ENCODE peak calls at places on chromosomes 1 and 21, in seven cellular contexts. N is GM12865, L is astrocyte of the spinal cord, O is NB4, P is HL-60, G is endothelial cell, T is WERI-Rb-1. Z is an unnamed sample.
A peak's percentile ranks its signal among the peaks of the same experiment; 100 is the strongest.

GRCh38 chr1:93672069-93672468 is 9.6 kb downstream of the BCAR3 start:
- DNase-seq in T (no peak), G (no peak), L (peak; percentile 87), O (no peak), P (no peak), N (peak; percentile 24), Z (no peak)

GRCh38 chr1:162674018-162674608 is 41.8 kb downstream of the DDR2 start:
- DNase-seq in O (no peak), G (no peak), T (no peak), L (no peak), N (no peak), P (no peak), Z (no peak)

GRCh38 chr1:171245458-171246064 is 2.7 kb upstream of the FMO1 start:
- DNase-seq in P (peak; percentile 41), N (peak; percentile 45), G (peak; percentile 42), L (peak; percentile 48), T (peak; percentile 60), O (peak; percentile 38), Z (no peak)

GRCh38 chr1:200409203-200409760 is 554 bp downstream of the ZNF281 start:
- DNase-seq in G (peak; percentile 47), N (peak; percentile 54), O (peak; percentile 61), T (peak; percentile 69), L (peak; percentile 57), P (peak; percentile 5), Z (no peak)

GRCh38 chr1:25028910-25029599 is 99.0 kb upstream of the RUNX3 start:
- DNase-seq in G (no peak), O (peak; percentile 71), T (no peak), P (peak; percentile 42), N (peak; percentile 86), L (no peak), Z (no peak)

GRCh38 chr1:178238722-178239510 is 145.0 kb downstream of the RASAL2 start:
- DNase-seq in L (peak; percentile 97), P (no peak), N (no peak), T (no peak), G (no peak), O (peak; percentile 42), Z (no peak)

GRCh38 chr1:81237531-81238528 is 562.9 kb upstream of the ADGRL2 start:
- DNase-seq in L (no peak), G (no peak), N (peak; percentile 24), O (no peak), P (peak; percentile 47), T (peak; percentile 42), Z (no peak)

GRCh38 chr1:116956378-116956777 is 45.2 kb upstream of the CD101 start:
- DNase-seq in N (no peak), G (no peak), L (no peak), O (no peak), P (no peak), T (no peak), Z (no peak)

GRCh38 chr1:197838836-197839235 is 63.6 kb upstream of the DENND1B start:
- DNase-seq in L (peak; percentile 68), O (peak; percentile 79), N (no peak), P (no peak), T (no peak), G (no peak), Z (no peak)

DNA sequence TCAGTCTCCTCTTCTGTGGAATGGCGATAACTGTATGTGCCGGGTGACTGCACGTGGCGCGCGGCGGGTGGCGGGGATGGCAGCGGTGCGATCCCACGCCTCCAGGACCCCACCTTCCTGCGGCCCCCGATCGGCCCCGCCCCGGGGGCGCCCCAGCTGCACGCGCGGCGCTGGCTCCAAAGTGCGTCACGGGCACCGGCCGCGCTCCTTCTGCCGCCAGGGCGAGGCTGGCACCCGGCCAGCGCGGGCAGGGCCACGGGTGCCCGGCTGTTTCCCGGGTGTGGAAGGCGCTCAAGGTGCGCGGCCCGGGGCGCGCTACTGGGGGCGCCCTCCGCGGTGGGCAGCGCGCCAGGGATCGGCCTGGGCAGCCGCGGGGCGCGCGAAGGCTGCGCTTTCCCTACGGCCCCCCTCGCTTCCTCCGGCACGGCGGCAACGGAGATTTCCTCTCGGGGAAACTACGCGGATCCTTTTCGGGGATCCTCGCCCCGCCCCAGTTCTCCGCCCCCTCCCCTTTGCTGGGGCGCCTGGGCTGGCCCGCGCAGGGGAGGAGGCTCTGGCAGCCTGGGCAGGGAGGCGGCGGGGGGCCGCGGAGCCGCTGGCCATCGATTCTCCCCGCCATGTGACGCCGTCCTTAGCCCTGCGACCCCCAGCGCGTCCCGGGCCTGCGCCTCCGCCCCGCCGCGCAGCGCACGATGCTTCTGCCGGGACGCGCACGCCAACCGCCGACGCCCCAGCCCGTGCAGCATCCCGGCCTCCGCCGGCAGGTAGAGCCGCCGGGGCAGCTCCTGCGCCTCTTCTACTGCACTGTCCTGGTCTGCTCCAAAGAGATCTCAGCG is at the start of gene EVA1C:
- DNase-seq in G (peak; percentile 20), O (no peak), T (no peak), L (peak; percentile 19), N (no peak), P (no peak), Z (no peak)
- TF ChIP-seq CTCF in G (no peak), O (no peak), T (peak; percentile 16), L (no peak), N (no peak), P (no peak), Z (no peak)

GRCh38 chr1:75641325-75641724 is 30.4 kb upstream of the SLC44A5 start:
- DNase-seq in P (peak; percentile 26), N (no peak), L (no peak), T (no peak), O (peak; percentile 6), G (no peak), Z (no peak)

GRCh38 chr1:75643460-75643859 is 32.5 kb upstream of the SLC44A5 start:
- DNase-seq in G (no peak), L (no peak), O (no peak), N (no peak), T (no peak), P (no peak), Z (no peak)

DNA sequence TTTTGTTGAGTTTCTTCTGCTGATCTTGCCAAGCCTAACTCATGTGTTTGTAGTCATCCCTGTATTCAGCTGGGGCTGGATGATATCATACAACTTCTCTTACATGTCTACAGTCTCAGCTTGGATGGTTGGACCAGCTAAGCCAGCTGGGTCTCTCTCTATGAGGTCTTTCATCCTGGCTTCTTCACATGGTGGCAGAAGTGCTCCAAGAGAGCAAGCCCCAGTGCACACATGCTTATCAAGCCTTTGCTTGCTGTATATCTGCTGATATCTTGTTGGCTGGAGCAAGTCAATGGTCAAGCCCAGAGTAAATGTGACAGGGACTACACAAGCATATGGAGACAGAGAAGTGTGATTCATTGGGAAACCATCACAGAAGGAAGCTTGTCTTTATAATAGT is 29.2 kb upstream of the SLC44A5 start:
- DNase-seq in P (no peak), G (no peak), L (no peak), N (no peak), T (no peak), O (no peak), Z (no peak)
- TF ChIP-seq CTCF in P (no peak), G (no peak), L (no peak), N (no peak), T (no peak), O (no peak), Z (no peak)

DNA sequence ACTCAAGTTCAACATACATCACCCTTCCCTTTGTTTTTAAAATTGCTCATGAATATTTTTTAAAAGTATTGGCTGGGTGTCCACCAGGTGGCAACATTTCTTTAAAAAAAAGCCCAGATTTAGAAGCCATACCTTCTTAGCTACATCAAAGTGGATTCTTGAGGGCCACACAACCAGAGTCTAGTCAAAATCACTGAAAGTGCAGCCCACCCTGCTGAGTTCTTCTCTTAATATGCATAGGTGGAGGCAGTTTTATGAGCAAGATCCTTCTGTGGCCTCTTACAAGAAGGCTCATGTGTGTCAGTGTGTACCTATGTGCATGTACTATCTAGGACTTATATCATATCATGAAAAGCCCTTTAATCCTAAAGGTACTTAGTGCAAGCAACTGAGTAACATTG is 16.9 kb upstream of the GNG12 start:
- DNase-seq in P (no peak), N (peak; percentile 25), O (peak; percentile 30), G (no peak), T (no peak), L (peak; percentile 72), Z (no peak)
- TF ChIP-seq CTCF in P (no peak), N (peak; percentile 39), O (no peak), G (peak; percentile 80), T (no peak), L (peak; percentile 32), Z (peak; percentile 57)

GRCh38 chr1:176954242-176954641 is 210.3 kb downstream of the ASTN1 start:
- DNase-seq in P (no peak), G (no peak), T (no peak), N (no peak), O (peak; percentile 2), L (no peak), Z (no peak)

GRCh38 chr1:176950736-176951308 is 213.7 kb downstream of the ASTN1 start:
- DNase-seq in L (no peak), T (no peak), O (no peak), G (no peak), P (no peak), N (no peak), Z (no peak)

GRCh38 chr1:176943783-176944182 is 220.7 kb downstream of the ASTN1 start:
- DNase-seq in L (no peak), P (no peak), N (no peak), G (no peak), O (no peak), T (no peak), Z (no peak)

GRCh38 chr1:176944606-176945005 is 219.9 kb downstream of the ASTN1 start:
- DNase-seq in L (no peak), T (no peak), N (no peak), G (no peak), O (no peak), P (no peak), Z (no peak)

GRCh38 chr1:176949033-176949662 is 215.4 kb downstream of the ASTN1 start:
- DNase-seq in N (peak; percentile 69), L (peak; percentile 12), G (peak; percentile 91), P (peak; percentile 31), T (peak; percentile 97), O (peak; percentile 66), Z (no peak)
- TF ChIP-seq CTCF in N (peak; percentile 82), L (peak; percentile 50), G (peak; percentile 94), P (peak; percentile 54), T (peak; percentile 98), O (peak; percentile 80), Z (peak; percentile 77)

GRCh38 chr1:157353546-157353945 is 198.8 kb downstream of the FCRL5 start:
- DNase-seq in T (no peak), N (no peak), G (no peak), O (no peak), L (no peak), P (no peak), Z (no peak)
- TF ChIP-seq CTCF in T (no peak), N (no peak), G (no peak), O (no peak), L (no peak), P (no peak), Z (no peak)

Z was measured in D721Med.